ENCODE peak calls at places on chromosomes 2 and 18, in six cellular contexts. S is Karpas-422, P is IMR-90, O is GM23248, Q is astrocyte, M is keratinocyte. U is an unnamed sample.

GRCh38 chr18:1392865-1393734 is 488.4 kb downstream of the ADCYAP1 start:
- DNase-seq in O (no peak), M (no peak), S (no peak), Q (no peak), P (no peak), U (no peak)

GRCh38 chr2:215793747-215794595 is 219.4 kb downstream of the MREG start:
- DNase-seq in P (peak; percentile 98), M (peak; percentile 35), Q (peak; percentile 99), S (no peak), O (peak; percentile 96), U (no peak)

GRCh38 chr2:225112362-225113111 is 70.3 kb upstream of the DOCK10 start:
- DNase-seq in S (no peak), P (no peak), Q (no peak), M (no peak), O (no peak), U (no peak)

GRCh38 chr2:60964651-60965513 is 52.6 kb upstream of the PEX13 start:
- DNase-seq in O (peak; percentile 17), M (no peak), S (no peak), Q (no peak), P (no peak), U (no peak)

GRCh38 chr2:121295911-121296650 is 11.1 kb upstream of the TFCP2L1 start:
- DNase-seq in O (no peak), Q (no peak), S (no peak), P (no peak), M (no peak), U (no peak)

GRCh38 chr2:178287652-178288344 is 93.5 kb downstream of the OSBPL6 start:
- DNase-seq in P (no peak), O (no peak), Q (no peak), M (no peak), S (no peak), U (no peak)

GRCh38 chr2:9220201-9220600 is 13.6 kb downstream of the ASAP2 start:
- DNase-seq in M (no peak), O (peak; percentile 26), P (no peak), S (no peak), Q (no peak), U (no peak)

GRCh38 chr2:188569441-188569840 is 277.8 kb downstream of the GULP1 start:
- DNase-seq in M (no peak), O (peak; percentile 3), P (no peak), Q (no peak), S (no peak), U (no peak)

GRCh38 chr2:40103163-40103562 is 324.1 kb upstream of the THUMPD2 start:
- DNase-seq in P (peak; percentile 77), M (no peak), S (no peak), Q (peak; percentile 87), O (peak; percentile 84), U (no peak)

GRCh38 chr2:128491845-128492244 is 173.2 kb upstream of the HS6ST1 start:
- DNase-seq in Q (no peak), M (no peak), O (no peak), P (no peak), S (no peak), U (no peak)

GRCh38 chr2:173596226-173596625 is 241.6 kb downstream of the CDCA7 start:
- DNase-seq in O (no peak), Q (peak; percentile 36), P (peak; percentile 30), S (no peak), M (no peak), U (no peak)

GRCh38 chr2:202681688-202682205 is 47.0 kb downstream of the FAM117B start:
- DNase-seq in P (no peak), S (no peak), O (no peak), Q (no peak), M (no peak), U (no peak)

GRCh38 chr2:112993831-112994230 is 11.4 kb upstream of the IL36A start:
- DNase-seq in O (no peak), M (no peak), Q (no peak), S (no peak), P (no peak), U (no peak)

GRCh38 chr18:22207022-22207758 is 37.8 kb downstream of the GATA6 start:
- DNase-seq in Q (peak; percentile 86), S (no peak), P (peak; percentile 66), O (peak; percentile 29), M (no peak), U (no peak)

GRCh38 chr18:49017813-49018552 is 67.2 kb upstream of the SMAD7 start:
- DNase-seq in P (no peak), S (no peak), Q (no peak), O (no peak), M (no peak), U (no peak)

GRCh38 chr2:3504741-3505140 is 14.6 kb downstream of the ADI1 start:
- DNase-seq in Q (no peak), P (no peak), M (no peak), O (no peak), S (no peak), U (no peak)

GRCh38 chr2:65349863-65350262 is 82.5 kb downstream of the SPRED2 start:
- DNase-seq in O (peak; percentile 77), P (peak; percentile 86), S (no peak), Q (peak; percentile 73), M (no peak), U (no peak)

GRCh38 chr2:223618172-223619035 is 16.2 kb upstream of the SCG2 start:
- DNase-seq in P (no peak), M (no peak), S (no peak), O (no peak), Q (no peak), U (peak; percentile 41)

GRCh38 chr18:56270851-56271250 is 367.5 kb downstream of the TXNL1 start:
- DNase-seq in P (no peak), O (no peak), Q (no peak), M (no peak), S (no peak), U (no peak)

GRCh38 chr2:69693472-69694450 is 48.2 kb upstream of the ANXA4 start:
- DNase-seq in O (no peak), S (peak; percentile 92), P (no peak), Q (no peak), M (no peak), U (no peak)

GRCh38 chr2:67571785-67572718 is 174.9 kb downstream of the ETAA1 start:
- DNase-seq in P (peak; percentile 83), Q (peak; percentile 95), O (peak; percentile 73), M (no peak), S (no peak), U (no peak)

GRCh38 chr2:215156453-215156852 is 18.0 kb upstream of the ABCA12 start:
- DNase-seq in O (no peak), P (no peak), S (no peak), Q (no peak), M (no peak), U (no peak)

GRCh38 chr2:7835693-7836680 is 845.9 kb upstream of the ID2 start:
- DNase-seq in Q (no peak), M (no peak), P (no peak), S (peak; percentile 95), O (no peak), U (no peak)

GRCh38 chr2:10384089-10384734 is 63.9 kb downstream of the ODC1 start:
- DNase-seq in P (no peak), S (no peak), O (no peak), Q (no peak), M (no peak), U (no peak)

GRCh38 chr2:10385933-10386773 is 62.0 kb downstream of the ODC1 start:
- DNase-seq in S (no peak), M (no peak), Q (peak; percentile 71), O (peak; percentile 83), P (peak; percentile 75), U (no peak)

GRCh38 chr2:10385501-10385900 is 62.6 kb downstream of the ODC1 start:
- DNase-seq in S (no peak), O (peak; percentile 50), M (no peak), P (no peak), Q (peak; percentile 39), U (no peak)

GRCh38 chr2:10380048-10380926 is 67.8 kb downstream of the ODC1 start:
- DNase-seq in O (peak; percentile 11), M (no peak), Q (no peak), P (peak; percentile 23), S (peak; percentile 53), U (no peak)

GRCh38 chr2:10382313-10383061 is 65.6 kb downstream of the ODC1 start:
- DNase-seq in Q (no peak), O (no peak), M (no peak), S (peak; percentile 70), P (no peak), U (no peak)
- H2AFZ ChIP-seq in Q (no peak overlapping the region), O (no peak overlapping the region), M (no peak overlapping the region), S (peak overlapping the region; percentile 30), P (no peak overlapping the region), U (no peak overlapping the region)

DNA sequence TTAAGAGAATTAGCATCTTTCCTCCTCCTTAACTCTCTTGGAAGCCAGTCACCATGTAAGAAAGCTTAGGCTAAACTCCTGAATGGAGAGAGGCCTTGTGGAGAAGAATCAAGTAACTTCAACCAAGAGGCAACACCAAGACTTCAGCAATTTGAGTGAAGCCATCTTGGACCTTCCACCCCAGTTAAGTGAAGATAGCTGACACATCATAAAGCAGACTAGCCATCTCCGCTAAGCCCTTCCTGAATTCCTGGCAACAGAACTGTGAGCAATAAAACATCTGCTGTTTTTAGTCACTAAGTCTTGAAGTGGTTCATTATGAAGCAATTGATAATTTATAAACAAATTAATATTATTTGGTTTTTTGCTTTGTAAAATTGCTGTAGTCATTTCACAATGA is 1.5 kb upstream of the ZNF397 start:
- DNase-seq in O (peak; percentile 5), S (peak; percentile 44), P (no peak), Q (no peak), M (no peak), U (no peak)
- H2AFZ ChIP-seq in O (peak overlapping the region; percentile 31), S (peak overlapping the region; percentile 31), P (no peak overlapping the region), Q (no peak overlapping the region), M (peak overlapping the region; percentile 4), U (peak overlapping the region; percentile 35)

DNA sequence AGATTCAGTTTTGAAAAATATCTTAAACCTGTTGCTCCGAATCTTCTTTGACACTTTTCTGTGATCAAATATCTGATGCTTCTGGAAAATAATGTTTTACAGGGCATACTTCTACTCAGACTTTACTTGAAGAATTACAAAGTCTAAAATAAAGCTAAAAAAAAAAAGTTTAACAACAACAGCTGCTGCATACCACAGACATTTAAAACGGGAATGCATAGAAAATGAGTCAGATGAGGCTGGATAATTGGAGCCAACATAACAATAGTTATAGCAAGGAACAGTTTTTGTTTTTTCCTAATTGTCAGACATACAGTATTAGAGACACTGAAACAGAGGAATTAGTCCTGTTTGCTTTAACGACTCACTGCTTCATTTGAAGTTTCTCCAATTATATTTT is 1090.2 kb downstream of the SUCLG1 start:
- DNase-seq in P (no peak), Q (peak; percentile 0), S (no peak), M (no peak), O (peak; percentile 58), U (no peak)
- H2AFZ ChIP-seq in P (no peak overlapping the region), Q (no peak overlapping the region), S (no peak overlapping the region), M (no peak overlapping the region), O (peak overlapping the region; percentile 20), U (no peak overlapping the region)

DNA sequence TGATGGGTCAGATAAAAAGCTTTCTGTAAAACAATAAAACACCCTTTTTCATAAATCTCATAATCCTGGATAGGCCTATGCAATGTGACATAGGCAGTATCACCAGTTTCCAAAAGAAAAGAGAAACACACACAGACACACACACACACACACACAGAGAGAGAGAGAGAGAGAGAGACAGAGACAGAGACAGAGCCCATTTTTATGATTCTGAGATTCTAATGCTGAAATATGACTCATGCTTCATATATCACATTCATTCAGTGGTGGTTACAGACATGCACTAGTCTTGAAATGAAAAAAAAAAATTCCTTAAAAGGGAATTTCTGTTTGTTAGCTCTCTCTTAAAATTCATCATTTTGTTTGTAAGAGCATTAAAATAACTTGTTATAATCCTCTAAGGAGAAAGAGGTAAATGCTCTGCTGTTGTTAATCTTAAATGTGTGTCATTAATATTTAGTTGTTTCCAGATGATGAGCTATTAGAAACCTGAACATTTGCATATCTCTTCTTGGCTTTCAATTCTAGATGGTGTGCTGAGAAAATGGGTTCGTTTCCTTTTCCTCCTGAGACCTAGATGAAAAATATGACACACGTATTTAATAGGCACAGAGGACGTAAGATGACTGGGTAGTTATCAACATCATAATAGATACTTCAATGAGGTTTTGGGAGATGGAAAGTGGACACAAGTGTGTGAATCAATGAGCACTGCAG is 1598.7 kb upstream of the ACVR2A start:
- DNase-seq in Q (peak; percentile 72), P (peak; percentile 72), M (no peak), O (peak; percentile 60), S (no peak), U (no peak)
- H2AFZ ChIP-seq in Q (no peak overlapping the region), P (peak overlapping the region; percentile 50), M (no peak overlapping the region), O (peak overlapping the region; percentile 19), S (no peak overlapping the region), U (no peak overlapping the region)